ENCODE peak calls at places on chromosomes 6 and 20, in six cellular contexts. One of them, this sample, is unnamed.

GRCh38 chr6:71321344-71321743 is 32.7 kb downstream of the OGFRL1 start:
- DNase-seq in epithelial cell of esophagus: no peak
- DNase-seq in colonic mucosa: no peak
- DNase-seq in glutamatergic neuron: no peak
- DNase-seq in left ventricle myocardium inferior: no peak
- DNase-seq in suprapubic skin: no peak
- DNase-seq in this sample: no peak

GRCh38 chr6:83192456-83192855 is 609 bp downstream of the PGM3 start:
- DNase-seq in epithelial cell of esophagus: peak; percentile 52
- DNase-seq in colonic mucosa: no peak
- DNase-seq in glutamatergic neuron: no peak
- DNase-seq in left ventricle myocardium inferior: no peak
- DNase-seq in suprapubic skin: no peak
- DNase-seq in this sample: no peak

GRCh38 chr20:62605996-62606395 is 36.3 kb upstream of the SLCO4A1 start:
- DNase-seq in epithelial cell of esophagus: no peak
- DNase-seq in colonic mucosa: no peak
- DNase-seq in glutamatergic neuron: no peak
- DNase-seq in left ventricle myocardium inferior: no peak
- DNase-seq in suprapubic skin: no peak
- DNase-seq in this sample: no peak

GRCh38 chr20:33815671-33816070 is 4.5 kb downstream of the CHMP4B start:
- DNase-seq in epithelial cell of esophagus: peak; percentile 58
- DNase-seq in colonic mucosa: no peak
- DNase-seq in glutamatergic neuron: no peak
- DNase-seq in left ventricle myocardium inferior: no peak
- DNase-seq in suprapubic skin: no peak
- DNase-seq in this sample: no peak

GRCh38 chr20:59692139-59692538 is 87.8 kb downstream of the PHACTR3 start:
- DNase-seq in epithelial cell of esophagus: no peak
- DNase-seq in colonic mucosa: no peak
- DNase-seq in glutamatergic neuron: no peak
- DNase-seq in left ventricle myocardium inferior: peak; percentile 26
- DNase-seq in suprapubic skin: no peak
- DNase-seq in this sample: no peak

GRCh38 chr6:41970436-41970846 is 28.8 kb upstream of the CCND3 start:
- DNase-seq in epithelial cell of esophagus: peak; percentile 79
- DNase-seq in colonic mucosa: no peak
- DNase-seq in glutamatergic neuron: no peak
- DNase-seq in left ventricle myocardium inferior: no peak
- DNase-seq in suprapubic skin: peak; percentile 56
- DNase-seq in this sample: no peak

GRCh38 chr6:167647750-167648470 is 178.8 kb upstream of the AFDN start:
- DNase-seq in epithelial cell of esophagus: no peak
- DNase-seq in colonic mucosa: no peak
- DNase-seq in glutamatergic neuron: no peak
- DNase-seq in left ventricle myocardium inferior: no peak
- DNase-seq in suprapubic skin: no peak
- DNase-seq in this sample: no peak

GRCh38 chr6:41702771-41703494 is 32.5 kb downstream of the TFEB start:
- DNase-seq in epithelial cell of esophagus: no peak
- DNase-seq in colonic mucosa: no peak
- DNase-seq in glutamatergic neuron: no peak
- DNase-seq in left ventricle myocardium inferior: no peak
- DNase-seq in suprapubic skin: no peak
- DNase-seq in this sample: no peak

GRCh38 chr6:106574729-106575458 is 54.4 kb downstream of the RTN4IP1 start:
- DNase-seq in epithelial cell of esophagus: peak; percentile 36
- DNase-seq in colonic mucosa: no peak
- DNase-seq in glutamatergic neuron: no peak
- DNase-seq in left ventricle myocardium inferior: no peak
- DNase-seq in suprapubic skin: no peak
- DNase-seq in this sample: no peak

GRCh38 chr6:169167581-169168301 is 85.9 kb downstream of the THBS2 start:
- DNase-seq in epithelial cell of esophagus: no peak
- DNase-seq in colonic mucosa: no peak
- DNase-seq in glutamatergic neuron: no peak
- DNase-seq in left ventricle myocardium inferior: peak; percentile 70
- DNase-seq in suprapubic skin: no peak
- DNase-seq in this sample: no peak

GRCh38 chr6:148932731-148933130 is 185.9 kb downstream of the UST start:
- DNase-seq in epithelial cell of esophagus: peak; percentile 18
- DNase-seq in colonic mucosa: no peak
- DNase-seq in glutamatergic neuron: no peak
- DNase-seq in left ventricle myocardium inferior: no peak
- DNase-seq in suprapubic skin: no peak
- DNase-seq in this sample: no peak

GRCh38 chr6:47195251-47195650 is 114.5 kb downstream of the TNFRSF21 start:
- DNase-seq in epithelial cell of esophagus: no peak
- DNase-seq in colonic mucosa: no peak
- DNase-seq in glutamatergic neuron: no peak
- DNase-seq in left ventricle myocardium inferior: peak; percentile 53
- DNase-seq in suprapubic skin: no peak
- DNase-seq in this sample: no peak

GRCh38 chr6:72217626-72218025 is 331.3 kb downstream of the RIMS1 start:
- DNase-seq in epithelial cell of esophagus: no peak
- DNase-seq in colonic mucosa: no peak
- DNase-seq in glutamatergic neuron: no peak
- DNase-seq in left ventricle myocardium inferior: no peak
- DNase-seq in suprapubic skin: no peak
- DNase-seq in this sample: no peak

GRCh38 chr6:43396408-43397149 is 27.1 kb upstream of the ZNF318 start:
- DNase-seq in epithelial cell of esophagus: peak; percentile 68
- DNase-seq in colonic mucosa: no peak
- DNase-seq in glutamatergic neuron: no peak
- DNase-seq in left ventricle myocardium inferior: no peak
- DNase-seq in suprapubic skin: no peak
- DNase-seq in this sample: no peak

GRCh38 chr6:112041535-112041934 is 12.4 kb upstream of the CCN6 start:
- DNase-seq in epithelial cell of esophagus: no peak
- DNase-seq in colonic mucosa: no peak
- DNase-seq in glutamatergic neuron: no peak
- DNase-seq in left ventricle myocardium inferior: no peak
- DNase-seq in suprapubic skin: no peak
- DNase-seq in this sample: no peak

GRCh38 chr6:164227952-164228522 is 813.5 kb downstream of the QKI start:
- DNase-seq in epithelial cell of esophagus: no peak
- DNase-seq in colonic mucosa: no peak
- DNase-seq in glutamatergic neuron: no peak
- DNase-seq in left ventricle myocardium inferior: no peak
- DNase-seq in suprapubic skin: no peak
- DNase-seq in this sample: no peak

GRCh38 chr6:83890520-83890919 is 31.0 kb downstream of the CYB5R4 start:
- DNase-seq in epithelial cell of esophagus: no peak
- DNase-seq in colonic mucosa: no peak
- DNase-seq in glutamatergic neuron: no peak
- DNase-seq in left ventricle myocardium inferior: no peak
- DNase-seq in suprapubic skin: no peak
- DNase-seq in this sample: no peak

GRCh38 chr6:33677153-33677660 is 34.3 kb downstream of the UQCC2 start:
- DNase-seq in epithelial cell of esophagus: no peak
- DNase-seq in colonic mucosa: no peak
- DNase-seq in glutamatergic neuron: no peak
- DNase-seq in left ventricle myocardium inferior: no peak
- DNase-seq in suprapubic skin: no peak
- DNase-seq in this sample: no peak

GRCh38 chr6:131255434-131255833 is 120.2 kb downstream of the AKAP7 start:
- DNase-seq in epithelial cell of esophagus: no peak
- DNase-seq in colonic mucosa: no peak
- DNase-seq in glutamatergic neuron: no peak
- DNase-seq in left ventricle myocardium inferior: no peak
- DNase-seq in suprapubic skin: no peak
- DNase-seq in this sample: no peak

GRCh38 chr6:88619951-88620350 is 343.5 kb downstream of the RNGTT start:
- DNase-seq in epithelial cell of esophagus: no peak
- DNase-seq in colonic mucosa: no peak
- DNase-seq in glutamatergic neuron: no peak
- DNase-seq in left ventricle myocardium inferior: no peak
- DNase-seq in suprapubic skin: no peak
- DNase-seq in this sample: no peak

GRCh38 chr6:3291987-3292386 is 33.2 kb downstream of the PSMG4 start:
- DNase-seq in epithelial cell of esophagus: no peak
- DNase-seq in colonic mucosa: no peak
- DNase-seq in glutamatergic neuron: peak; percentile 4
- DNase-seq in left ventricle myocardium inferior: no peak
- DNase-seq in suprapubic skin: no peak
- DNase-seq in this sample: no peak

GRCh38 chr6:169215201-169215661 is 38.4 kb downstream of the THBS2 start:
- DNase-seq in epithelial cell of esophagus: no peak
- DNase-seq in colonic mucosa: peak; percentile 14
- DNase-seq in glutamatergic neuron: no peak
- DNase-seq in left ventricle myocardium inferior: no peak
- DNase-seq in suprapubic skin: no peak
- DNase-seq in this sample: no peak

GRCh38 chr6:54335871-54336270 is 27.6 kb downstream of the TINAG start:
- DNase-seq in epithelial cell of esophagus: peak; percentile 97
- DNase-seq in colonic mucosa: no peak
- DNase-seq in glutamatergic neuron: no peak
- DNase-seq in left ventricle myocardium inferior: no peak
- DNase-seq in suprapubic skin: no peak
- DNase-seq in this sample: no peak

GRCh38 chr20:550611-551010 is 7.0 kb upstream of the CSNK2A1 start:
- DNase-seq in epithelial cell of esophagus: no peak
- DNase-seq in colonic mucosa: no peak
- DNase-seq in glutamatergic neuron: no peak
- DNase-seq in left ventricle myocardium inferior: no peak
- DNase-seq in suprapubic skin: no peak
- DNase-seq in this sample: no peak

GRCh38 chr6:85421963-85422362 is 27.9 kb upstream of the NT5E start:
- DNase-seq in epithelial cell of esophagus: no peak
- DNase-seq in colonic mucosa: no peak
- DNase-seq in glutamatergic neuron: no peak
- DNase-seq in left ventricle myocardium inferior: no peak
- DNase-seq in suprapubic skin: no peak
- DNase-seq in this sample: no peak

GRCh38 chr20:46196990-46197389 is 78.9 kb downstream of the CD40 start:
- DNase-seq in epithelial cell of esophagus: no peak
- DNase-seq in colonic mucosa: no peak
- DNase-seq in glutamatergic neuron: no peak
- DNase-seq in left ventricle myocardium inferior: no peak
- DNase-seq in suprapubic skin: no peak
- DNase-seq in this sample: no peak

GRCh38 chr6:117389227-117390057 is 36.3 kb downstream of the ROS1 start:
- DNase-seq in epithelial cell of esophagus: peak; percentile 92
- DNase-seq in colonic mucosa: peak; percentile 36
- DNase-seq in glutamatergic neuron: no peak
- DNase-seq in left ventricle myocardium inferior: no peak
- DNase-seq in suprapubic skin: no peak
- DNase-seq in this sample: no peak

GRCh38 chr6:28336284-28337024 is 506 bp upstream of the ZSCAN31 start:
- DNase-seq in epithelial cell of esophagus: peak; percentile 37
- DNase-seq in colonic mucosa: peak; percentile 65
- DNase-seq in glutamatergic neuron: no peak
- DNase-seq in left ventricle myocardium inferior: no peak
- DNase-seq in suprapubic skin: no peak
- DNase-seq in this sample: no peak

DNA sequence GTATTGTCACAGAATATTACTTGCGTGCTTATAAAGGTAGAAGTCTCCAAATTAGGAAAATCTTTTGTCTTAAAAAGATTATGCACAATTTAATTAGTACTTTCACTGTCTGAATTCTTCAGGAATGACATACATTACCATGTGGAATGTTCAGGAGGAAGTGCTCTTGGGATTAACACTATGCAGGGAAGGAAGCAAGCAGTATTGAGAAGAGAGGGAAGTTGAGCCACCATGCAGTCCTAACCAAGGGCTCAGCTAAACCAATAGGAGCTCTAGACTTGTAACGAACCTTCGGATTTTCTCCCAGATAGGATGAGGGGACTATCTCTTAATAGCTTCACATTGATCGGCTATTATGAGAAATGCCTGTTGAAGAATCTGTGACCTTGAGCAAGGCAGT is 918.4 kb upstream of the MANEA start:
- DNase-seq in epithelial cell of esophagus: no peak
- DNase-seq in colonic mucosa: no peak
- DNase-seq in glutamatergic neuron: no peak
- DNase-seq in left ventricle myocardium inferior: no peak
- DNase-seq in suprapubic skin: no peak
- DNase-seq in this sample: no peak
- TF ChIP-seq CTCF in epithelial cell of esophagus: no peak
- TF ChIP-seq CTCF in colonic mucosa: no peak
- TF ChIP-seq CTCF in glutamatergic neuron: no peak
- TF ChIP-seq CTCF in left ventricle myocardium inferior: no peak
- TF ChIP-seq CTCF in suprapubic skin: no peak
- TF ChIP-seq CTCF in this sample: no peak

GRCh38 chr6:68967549-68968300 is 332.6 kb downstream of the ADGRB3 start:
- DNase-seq in epithelial cell of esophagus: peak; percentile 61
- DNase-seq in colonic mucosa: peak; percentile 67
- DNase-seq in glutamatergic neuron: peak; percentile 61
- DNase-seq in left ventricle myocardium inferior: peak; percentile 19
- DNase-seq in suprapubic skin: no peak
- DNase-seq in this sample: peak; percentile 72

DNA sequence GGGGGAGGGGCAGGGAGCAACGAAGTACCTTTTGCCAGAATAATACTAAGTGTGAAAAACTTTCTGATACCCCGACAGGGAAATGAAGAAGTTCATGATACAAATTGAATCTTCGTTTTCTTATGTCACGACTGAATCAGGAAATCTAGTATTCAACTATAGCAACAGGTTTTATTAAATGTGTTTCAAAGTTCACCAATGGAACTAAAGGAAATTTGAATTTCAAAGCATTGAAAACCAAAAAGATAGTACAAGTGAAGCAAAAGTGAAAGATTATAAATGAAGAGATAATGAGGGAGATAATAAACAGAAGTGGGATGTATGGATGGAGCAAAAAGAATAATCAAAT is 333.2 kb downstream of the ADGRB3 start:
- DNase-seq in epithelial cell of esophagus: no peak
- DNase-seq in colonic mucosa: no peak
- DNase-seq in glutamatergic neuron: no peak
- DNase-seq in left ventricle myocardium inferior: no peak
- DNase-seq in suprapubic skin: no peak
- DNase-seq in this sample: no peak
- TF ChIP-seq CTCF in epithelial cell of esophagus: no peak
- TF ChIP-seq CTCF in colonic mucosa: peak; percentile 11
- TF ChIP-seq CTCF in glutamatergic neuron: no peak
- TF ChIP-seq CTCF in left ventricle myocardium inferior: no peak
- TF ChIP-seq CTCF in suprapubic skin: no peak
- TF ChIP-seq CTCF in this sample: peak; percentile 9

DNA sequence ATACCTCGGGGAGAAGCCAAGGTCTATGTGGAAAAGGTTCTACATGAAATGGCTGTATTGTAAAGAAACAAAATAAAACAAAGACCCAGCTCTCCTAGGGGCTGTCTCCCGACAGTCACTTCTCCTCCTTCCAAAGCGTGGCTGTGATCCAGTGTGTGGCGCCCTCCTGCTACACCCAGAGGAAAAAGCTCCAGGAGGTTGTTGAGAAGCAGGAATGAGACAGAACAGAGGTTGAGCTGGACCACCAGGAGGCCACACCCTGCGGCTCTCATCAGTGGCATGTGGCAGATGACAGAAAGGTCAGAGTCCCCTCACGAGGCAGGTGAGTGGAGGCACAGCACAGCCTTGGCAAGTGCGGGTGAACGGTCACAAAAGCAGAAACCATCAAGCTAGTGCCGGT is 236.0 kb downstream of the TBXT start:
- DNase-seq in epithelial cell of esophagus: no peak
- DNase-seq in colonic mucosa: no peak
- DNase-seq in glutamatergic neuron: no peak
- DNase-seq in left ventricle myocardium inferior: no peak
- DNase-seq in suprapubic skin: no peak
- DNase-seq in this sample: no peak
- TF ChIP-seq CTCF in epithelial cell of esophagus: no peak
- TF ChIP-seq CTCF in colonic mucosa: no peak
- TF ChIP-seq CTCF in glutamatergic neuron: no peak
- TF ChIP-seq CTCF in left ventricle myocardium inferior: no peak
- TF ChIP-seq CTCF in suprapubic skin: no peak
- TF ChIP-seq CTCF in this sample: no peak

GRCh38 chr6:110875548-110876169 is 1.1 kb downstream of the AMD1 start:
- DNase-seq in epithelial cell of esophagus: peak; percentile 56
- DNase-seq in colonic mucosa: peak; percentile 62
- DNase-seq in glutamatergic neuron: peak; percentile 64
- DNase-seq in left ventricle myocardium inferior: peak; percentile 48
- DNase-seq in suprapubic skin: peak; percentile 84
- DNase-seq in this sample: peak; percentile 73
- TF ChIP-seq CTCF in epithelial cell of esophagus: no peak
- TF ChIP-seq CTCF in colonic mucosa: no peak
- TF ChIP-seq CTCF in glutamatergic neuron: no peak
- TF ChIP-seq CTCF in left ventricle myocardium inferior: no peak
- TF ChIP-seq CTCF in suprapubic skin: no peak
- TF ChIP-seq CTCF in this sample: no peak